ENCODE peak calls at places on chromosomes 3 and 15, in six cellular contexts. One of them, this sample, is unnamed.

GRCh38 chr15:39583586-39584265 is 2.8 kb downstream of the THBS1 start:
- DNase-seq in cardiac fibroblast: peak
- DNase-seq in B cell: no peak
- DNase-seq in left ventricle myocardium inferior: no peak
- DNase-seq in RWPE1: peak
- DNase-seq in natural killer cell: no peak
- DNase-seq in this sample: peak

GRCh38 chr3:127738192-127738840 is 65.6 kb downstream of the ABTB1 start:
- DNase-seq in cardiac fibroblast: peak
- DNase-seq in B cell: no peak
- DNase-seq in left ventricle myocardium inferior: no peak
- DNase-seq in RWPE1: no peak
- DNase-seq in natural killer cell: no peak
- DNase-seq in this sample: peak

GRCh38 chr15:70054884-70055387 is 42.8 kb downstream of the TLE3 start:
- DNase-seq in cardiac fibroblast: no peak
- DNase-seq in B cell: no peak
- DNase-seq in left ventricle myocardium inferior: no peak
- DNase-seq in RWPE1: no peak
- DNase-seq in natural killer cell: no peak
- DNase-seq in this sample: no peak

GRCh38 chr15:41655716-41656115 is 4.5 kb upstream of the MGA start:
- DNase-seq in cardiac fibroblast: no peak
- DNase-seq in B cell: no peak
- DNase-seq in left ventricle myocardium inferior: no peak
- DNase-seq in RWPE1: no peak
- DNase-seq in natural killer cell: no peak
- DNase-seq in this sample: no peak

GRCh38 chr3:187743195-187744141 is 1.8 kb downstream of the BCL6 start:
- DNase-seq in cardiac fibroblast: peak
- DNase-seq in B cell: no peak
- DNase-seq in left ventricle myocardium inferior: peak
- DNase-seq in RWPE1: peak
- DNase-seq in natural killer cell: peak
- DNase-seq in this sample: peak

GRCh38 chr3:24689353-24689752 is 194.7 kb upstream of the THRB start:
- DNase-seq in cardiac fibroblast: no peak
- DNase-seq in B cell: no peak
- DNase-seq in left ventricle myocardium inferior: no peak
- DNase-seq in RWPE1: no peak
- DNase-seq in natural killer cell: no peak
- DNase-seq in this sample: no peak

GRCh38 chr3:111621535-111621934 is 26.4 kb upstream of the ZBED2 start:
- DNase-seq in cardiac fibroblast: no peak
- DNase-seq in B cell: no peak
- DNase-seq in left ventricle myocardium inferior: no peak
- DNase-seq in RWPE1: no peak
- DNase-seq in natural killer cell: no peak
- DNase-seq in this sample: no peak

GRCh38 chr3:175057406-175057805 is 198.3 kb downstream of the NAALADL2 start:
- DNase-seq in cardiac fibroblast: no peak
- DNase-seq in B cell: no peak
- DNase-seq in left ventricle myocardium inferior: no peak
- DNase-seq in RWPE1: no peak
- DNase-seq in natural killer cell: no peak
- DNase-seq in this sample: no peak

GRCh38 chr3:24137958-24138875 is 193.1 kb downstream of the NR1D2 start:
- DNase-seq in cardiac fibroblast: no peak
- DNase-seq in B cell: no peak
- DNase-seq in left ventricle myocardium inferior: no peak
- DNase-seq in RWPE1: peak
- DNase-seq in natural killer cell: no peak
- DNase-seq in this sample: no peak

GRCh38 chr3:142958707-142959106 is 4.8 kb downstream of the PAQR9 start:
- DNase-seq in cardiac fibroblast: peak
- DNase-seq in B cell: no peak
- DNase-seq in left ventricle myocardium inferior: no peak
- DNase-seq in RWPE1: peak
- DNase-seq in natural killer cell: no peak
- DNase-seq in this sample: peak

GRCh38 chr15:58462547-58462946 is 30.8 kb downstream of the LIPC start:
- DNase-seq in cardiac fibroblast: no peak
- DNase-seq in B cell: no peak
- DNase-seq in left ventricle myocardium inferior: no peak
- DNase-seq in RWPE1: peak
- DNase-seq in natural killer cell: no peak
- DNase-seq in this sample: no peak

GRCh38 chr15:72585659-72586058 is 68.8 kb upstream of the GOLGA6B start:
- DNase-seq in cardiac fibroblast: peak
- DNase-seq in B cell: no peak
- DNase-seq in left ventricle myocardium inferior: no peak
- DNase-seq in RWPE1: no peak
- DNase-seq in natural killer cell: no peak
- DNase-seq in this sample: peak

GRCh38 chr3:100796556-100796955 is 87.3 kb downstream of the TFG start:
- DNase-seq in cardiac fibroblast: peak
- DNase-seq in B cell: no peak
- DNase-seq in left ventricle myocardium inferior: no peak
- DNase-seq in RWPE1: peak
- DNase-seq in natural killer cell: no peak
- DNase-seq in this sample: peak

GRCh38 chr3:177673105-177673804 is 476.0 kb upstream of the TBL1XR1 start:
- DNase-seq in cardiac fibroblast: peak
- DNase-seq in B cell: no peak
- DNase-seq in left ventricle myocardium inferior: no peak
- DNase-seq in RWPE1: no peak
- DNase-seq in natural killer cell: no peak
- DNase-seq in this sample: peak

GRCh38 chr3:133799794-133800585 is 5.6 kb upstream of the SRPRB start:
- DNase-seq in cardiac fibroblast: peak
- DNase-seq in B cell: no peak
- DNase-seq in left ventricle myocardium inferior: no peak
- DNase-seq in RWPE1: peak
- DNase-seq in natural killer cell: no peak
- DNase-seq in this sample: no peak

GRCh38 chr15:63339006-63339766 is 42.5 kb downstream of the CA12 start:
- DNase-seq in cardiac fibroblast: no peak
- DNase-seq in B cell: no peak
- DNase-seq in left ventricle myocardium inferior: no peak
- DNase-seq in RWPE1: peak
- DNase-seq in natural killer cell: no peak
- DNase-seq in this sample: no peak

DNA sequence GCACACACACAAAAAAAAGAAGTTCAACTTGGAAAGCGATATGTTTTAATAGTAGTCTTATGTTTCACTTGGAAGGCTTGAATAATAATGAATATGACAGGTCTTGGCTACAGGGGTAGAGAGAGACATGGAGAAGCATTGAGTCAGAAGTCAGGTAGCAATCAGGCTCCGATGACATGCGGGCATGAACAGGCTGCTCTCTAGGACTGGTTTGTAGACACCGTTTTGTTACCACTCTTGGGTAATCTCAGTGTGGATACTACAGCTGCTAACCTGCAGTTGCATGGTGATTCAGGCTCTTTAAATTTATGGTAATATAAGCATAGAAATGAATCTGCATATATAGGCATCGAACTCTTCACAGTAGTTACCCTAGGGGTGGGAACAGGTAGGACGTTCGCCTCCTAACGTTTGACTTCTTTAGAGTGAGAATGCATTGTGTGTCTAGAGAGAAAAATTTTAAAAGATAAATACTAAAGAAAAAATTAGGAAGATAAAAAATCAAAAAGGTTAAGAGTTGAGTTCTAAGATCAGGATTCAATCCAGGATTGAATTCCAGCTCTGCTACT is 241.6 kb upstream of the KBTBD8 start:
- DNase-seq in cardiac fibroblast: no peak
- DNase-seq in B cell: no peak
- DNase-seq in left ventricle myocardium inferior: no peak
- DNase-seq in RWPE1: no peak
- DNase-seq in natural killer cell: no peak
- DNase-seq in this sample: no peak
- TF ChIP-seq CTCF in cardiac fibroblast: no peak
- TF ChIP-seq CTCF in B cell: no peak
- TF ChIP-seq CTCF in left ventricle myocardium inferior: no peak
- TF ChIP-seq CTCF in RWPE1: no peak
- TF ChIP-seq CTCF in natural killer cell: no peak
- TF ChIP-seq CTCF in this sample: no peak

DNA sequence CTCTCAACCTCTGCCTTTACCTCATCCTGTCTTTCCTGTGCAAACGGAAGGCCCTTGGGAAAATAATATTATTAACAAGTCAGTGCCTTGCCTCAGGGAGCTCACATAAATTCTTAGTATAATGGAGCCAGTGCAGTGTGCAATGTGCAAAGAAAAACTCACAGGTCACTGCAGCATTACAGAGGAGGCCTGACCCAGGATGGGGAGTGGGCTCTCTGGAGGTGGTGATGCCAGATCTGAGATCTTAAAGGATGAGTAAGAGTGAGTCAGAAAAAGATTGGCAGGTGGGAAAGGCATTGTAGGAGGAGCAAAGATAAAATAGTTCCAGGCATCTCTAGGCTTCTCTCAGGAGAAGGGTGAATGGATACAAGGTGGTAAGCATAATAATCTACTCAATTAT is 185.6 kb upstream of the ADAMTS9 start:
- DNase-seq in cardiac fibroblast: no peak
- DNase-seq in B cell: no peak
- DNase-seq in left ventricle myocardium inferior: no peak
- DNase-seq in RWPE1: no peak
- DNase-seq in natural killer cell: no peak
- DNase-seq in this sample: no peak
- TF ChIP-seq CTCF in cardiac fibroblast: no peak
- TF ChIP-seq CTCF in B cell: no peak
- TF ChIP-seq CTCF in left ventricle myocardium inferior: no peak
- TF ChIP-seq CTCF in RWPE1: no peak
- TF ChIP-seq CTCF in natural killer cell: no peak
- TF ChIP-seq CTCF in this sample: no peak

GRCh38 chr15:78932216-78932808 is 12.5 kb downstream of the CTSH start:
- DNase-seq in cardiac fibroblast: no peak
- DNase-seq in B cell: no peak
- DNase-seq in left ventricle myocardium inferior: no peak
- DNase-seq in RWPE1: no peak
- DNase-seq in natural killer cell: no peak
- DNase-seq in this sample: no peak

GRCh38 chr15:78928616-78929093 is 16.2 kb downstream of the CTSH start:
- DNase-seq in cardiac fibroblast: no peak
- DNase-seq in B cell: no peak
- DNase-seq in left ventricle myocardium inferior: no peak
- DNase-seq in RWPE1: no peak
- DNase-seq in natural killer cell: no peak
- DNase-seq in this sample: no peak

GRCh38 chr15:78929536-78930264 is 15.1 kb downstream of the CTSH start:
- DNase-seq in cardiac fibroblast: no peak
- DNase-seq in B cell: no peak
- DNase-seq in left ventricle myocardium inferior: no peak
- DNase-seq in RWPE1: no peak
- DNase-seq in natural killer cell: no peak
- DNase-seq in this sample: no peak

GRCh38 chr15:78931439-78931981 is 13.3 kb downstream of the CTSH start:
- DNase-seq in cardiac fibroblast: no peak
- DNase-seq in B cell: no peak
- DNase-seq in left ventricle myocardium inferior: no peak
- DNase-seq in RWPE1: no peak
- DNase-seq in natural killer cell: no peak
- DNase-seq in this sample: no peak

GRCh38 chr15:78930577-78931388 is 14.1 kb downstream of the CTSH start:
- DNase-seq in cardiac fibroblast: peak
- DNase-seq in B cell: no peak
- DNase-seq in left ventricle myocardium inferior: no peak
- DNase-seq in RWPE1: peak
- DNase-seq in natural killer cell: no peak
- DNase-seq in this sample: peak
- TF ChIP-seq CTCF in cardiac fibroblast: no peak
- TF ChIP-seq CTCF in B cell: no peak
- TF ChIP-seq CTCF in left ventricle myocardium inferior: no peak
- TF ChIP-seq CTCF in RWPE1: no peak
- TF ChIP-seq CTCF in natural killer cell: no peak
- TF ChIP-seq CTCF in this sample: no peak

GRCh38 chr3:54240-54639 is 142.3 kb upstream of the CHL1 start:
- DNase-seq in cardiac fibroblast: no peak
- DNase-seq in B cell: no peak
- DNase-seq in left ventricle myocardium inferior: no peak
- DNase-seq in RWPE1: no peak
- DNase-seq in natural killer cell: no peak
- DNase-seq in this sample: no peak
- TF ChIP-seq CTCF in cardiac fibroblast: no peak
- TF ChIP-seq CTCF in B cell: no peak
- TF ChIP-seq CTCF in left ventricle myocardium inferior: no peak
- TF ChIP-seq CTCF in RWPE1: no peak
- TF ChIP-seq CTCF in natural killer cell: no peak
- TF ChIP-seq CTCF in this sample: no peak

GRCh38 chr3:195224156-195224979 is 46.6 kb downstream of the XXYLT1 start:
- DNase-seq in cardiac fibroblast: no peak
- DNase-seq in B cell: no peak
- DNase-seq in left ventricle myocardium inferior: no peak
- DNase-seq in RWPE1: no peak
- DNase-seq in natural killer cell: peak
- DNase-seq in this sample: no peak
- TF ChIP-seq CTCF in cardiac fibroblast: no peak
- TF ChIP-seq CTCF in B cell: no peak
- TF ChIP-seq CTCF in left ventricle myocardium inferior: no peak
- TF ChIP-seq CTCF in RWPE1: no peak
- TF ChIP-seq CTCF in natural killer cell: no peak
- TF ChIP-seq CTCF in this sample: no peak

GRCh38 chr3:48662753-48663488 is at the start of gene CELSR3:
- DNase-seq in cardiac fibroblast: peak
- DNase-seq in B cell: no peak
- DNase-seq in left ventricle myocardium inferior: peak
- DNase-seq in RWPE1: peak
- DNase-seq in natural killer cell: peak
- DNase-seq in this sample: peak

GRCh38 chr3:48664929-48665328 is 2.2 kb upstream of the CELSR3 start:
- DNase-seq in cardiac fibroblast: no peak
- DNase-seq in B cell: no peak
- DNase-seq in left ventricle myocardium inferior: no peak
- DNase-seq in RWPE1: no peak
- DNase-seq in natural killer cell: no peak
- DNase-seq in this sample: no peak

GRCh38 chr3:48662140-48662752 is 440 bp downstream of the CELSR3 start:
- DNase-seq in cardiac fibroblast: no peak
- DNase-seq in B cell: no peak
- DNase-seq in left ventricle myocardium inferior: no peak
- DNase-seq in RWPE1: no peak
- DNase-seq in natural killer cell: no peak
- DNase-seq in this sample: no peak

GRCh38 chr3:48663489-48664312 is 1.0 kb upstream of the CELSR3 start:
- DNase-seq in cardiac fibroblast: peak
- DNase-seq in B cell: peak
- DNase-seq in left ventricle myocardium inferior: peak
- DNase-seq in RWPE1: peak
- DNase-seq in natural killer cell: peak
- DNase-seq in this sample: peak

GRCh38 chr3:48664313-48664644 is 1.6 kb upstream of the CELSR3 start:
- DNase-seq in cardiac fibroblast: no peak
- DNase-seq in B cell: no peak
- DNase-seq in left ventricle myocardium inferior: no peak
- DNase-seq in RWPE1: no peak
- DNase-seq in natural killer cell: no peak
- DNase-seq in this sample: no peak
- TF ChIP-seq CTCF in cardiac fibroblast: no peak
- TF ChIP-seq CTCF in B cell: peak
- TF ChIP-seq CTCF in left ventricle myocardium inferior: peak
- TF ChIP-seq CTCF in RWPE1: peak
- TF ChIP-seq CTCF in natural killer cell: peak
- TF ChIP-seq CTCF in this sample: peak